ENCODE peak calls at places on chromosomes 6 and 20, in five cellular contexts. K, M, V, X and H are unnamed samples.

GRCh38 chr20:59010995-59011873 is 4.2 kb upstream of the CTSZ start:
- DNase-seq in M (no peak), X (peak), K (peak), V (no peak), H (peak)

GRCh38 chr20:18331694-18332093 is 43.4 kb downstream of the ZNF133 start:
- DNase-seq in V (no peak), K (no peak), M (no peak), X (no peak), H (no peak)

GRCh38 chr6:70299456-70299855 is 3.4 kb downstream of the COL9A1 start:
- DNase-seq in V (no peak), K (peak), X (peak), M (no peak), H (no peak)

GRCh38 chr6:115891704-115892225 is 168.9 kb downstream of the FRK start:
- DNase-seq in V (no peak), X (no peak), K (no peak), M (no peak), H (no peak)

GRCh38 chr6:80923816-80924215 is 817.3 kb downstream of the BCKDHB start:
- DNase-seq in V (no peak), X (no peak), M (no peak), K (no peak), H (no peak)

GRCh38 chr6:134217110-134217509 is 100.8 kb downstream of the SGK1 start:
- DNase-seq in K (peak), X (no peak), M (no peak), V (no peak), H (peak)

GRCh38 chr6:3965071-3965718 is 113.7 kb downstream of the FAM217A start:
- DNase-seq in M (no peak), V (no peak), K (peak), X (no peak), H (peak)

GRCh38 chr6:79718509-79719247 is 87.5 kb downstream of the SH3BGRL2 start:
- DNase-seq in V (no peak), K (peak), X (peak), M (no peak), H (peak)

GRCh38 chr6:104365835-104366234 is 493.9 kb downstream of the HACE1 start:
- DNase-seq in M (no peak), X (no peak), K (no peak), V (no peak), H (no peak)

GRCh38 chr6:52537001-52537753 is 39.7 kb downstream of the TRAM2 start:
- DNase-seq in V (no peak), M (no peak), X (no peak), K (peak), H (no peak)

GRCh38 chr20:16615199-16615598 is 42.0 kb upstream of the KIF16B start:
- DNase-seq in X (peak), M (no peak), V (peak), K (peak), H (peak)

GRCh38 chr6:53894086-53894485 is 99.3 kb downstream of the LRRC1 start:
- DNase-seq in M (no peak), V (no peak), K (peak), X (peak), H (peak)

DNA sequence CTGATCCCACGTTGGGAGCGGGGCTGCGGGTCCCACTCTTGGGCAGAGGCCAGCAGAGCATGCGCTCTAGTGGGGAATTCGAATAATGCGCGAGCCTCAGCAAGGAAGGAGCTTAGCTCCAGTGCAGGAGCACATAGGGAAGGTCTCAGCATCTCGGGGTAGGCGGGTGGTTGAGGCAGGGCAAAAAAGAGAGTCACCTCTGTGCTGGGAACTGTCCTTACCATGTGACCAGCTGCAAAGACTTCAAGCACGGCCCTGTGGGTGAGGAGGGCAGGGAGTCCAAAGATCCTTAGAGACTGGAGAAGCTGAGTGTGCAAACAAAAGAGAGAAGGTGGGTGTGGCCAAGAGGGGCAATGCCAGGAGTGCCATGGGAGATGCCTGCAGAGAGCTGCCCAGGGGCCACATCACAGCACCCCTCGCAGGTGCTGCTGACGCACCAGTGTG is 79.2 kb upstream of the CD93 start:
- DNase-seq in K (no peak), X (no peak), M (peak), V (no peak), H (no peak)
- TF ChIP-seq CTCF in K (no peak), X (no peak), M (no peak), V (no peak), H (no peak)

DNA sequence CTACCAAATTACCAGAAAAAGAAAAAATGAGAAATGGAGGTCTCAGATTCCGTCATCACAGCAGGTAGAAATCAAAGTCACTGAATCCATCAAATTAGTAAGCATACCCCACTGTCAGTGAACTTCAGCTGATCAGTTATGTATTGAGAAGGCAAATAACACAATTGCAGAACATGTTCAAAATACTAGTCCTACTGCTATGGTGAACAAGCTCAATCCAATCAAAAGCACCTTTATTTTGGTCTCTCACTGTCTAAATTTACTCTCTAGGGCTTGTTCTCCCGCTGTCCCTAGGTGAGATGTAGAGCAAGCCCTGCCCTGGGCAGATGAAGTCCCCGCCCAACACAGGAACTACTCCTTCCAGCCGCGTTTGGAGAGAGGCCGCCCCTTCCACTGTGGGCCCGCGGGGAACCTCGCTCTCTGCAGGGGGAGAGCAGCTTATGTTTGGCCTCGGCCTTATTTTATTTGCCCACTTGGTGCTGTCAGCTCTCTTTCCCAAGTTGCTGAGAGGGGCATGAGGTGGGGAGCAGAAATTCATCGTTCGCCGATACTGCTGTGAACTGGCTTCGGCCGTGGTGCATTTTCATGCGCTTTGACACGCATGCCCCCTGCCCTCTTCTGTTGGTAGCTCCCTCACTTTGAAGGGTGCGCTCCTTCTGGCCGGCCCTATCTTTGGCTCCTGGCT is 14.3 kb upstream of the MAP1LC3A start:
- DNase-seq in M (peak), K (no peak), V (no peak), X (no peak), H (no peak)
- H3K4me3 ChIP-seq in M (peak), K (no peak), V (no peak), X (no peak), H (no peak)

DNA sequence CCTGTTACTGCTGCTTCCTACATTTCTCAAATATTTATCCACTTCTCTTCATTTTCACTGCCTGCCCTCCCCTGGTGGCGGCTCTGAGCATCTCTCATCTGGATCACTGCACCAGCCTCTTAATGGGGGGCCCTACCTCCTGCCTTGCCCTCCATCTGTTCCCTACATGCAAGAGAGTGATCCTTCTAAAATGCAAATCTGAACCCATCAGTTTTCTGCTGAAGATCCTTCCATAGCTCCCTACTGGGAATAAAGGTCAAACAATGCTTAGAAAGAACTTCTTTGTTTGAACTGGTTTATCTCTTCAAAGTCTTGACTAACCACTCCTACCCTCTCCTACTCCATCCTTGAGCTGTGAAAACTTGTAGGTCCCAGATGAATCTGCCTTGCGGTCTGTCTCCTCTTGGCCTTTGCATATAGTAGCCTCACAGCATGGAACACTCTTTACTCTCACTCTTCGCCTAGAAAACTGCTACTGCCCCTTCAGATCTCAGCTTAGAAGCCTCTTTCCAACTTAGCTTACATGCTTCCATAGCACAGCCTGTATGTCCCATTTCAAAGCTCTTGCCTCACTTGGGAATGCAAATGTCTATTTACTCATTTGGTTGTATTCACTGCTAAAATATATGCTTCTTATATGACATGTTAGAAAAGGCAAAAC is 119.3 kb downstream of the QRSL1 start:
- DNase-seq in K (no peak), M (no peak), V (no peak), X (no peak), H (no peak)
- TF ChIP-seq CTCF in K (no peak), M (no peak), V (no peak), X (no peak), H (no peak)

GRCh38 chr20:49979030-49979832 is 3.5 kb upstream of the SNAI1 start:
- DNase-seq in M (peak), K (peak), V (peak), X (peak), H (no peak)
- H3K4me3 ChIP-seq in M (peak), K (peak), V (no peak), X (peak), H (no peak)

DNA sequence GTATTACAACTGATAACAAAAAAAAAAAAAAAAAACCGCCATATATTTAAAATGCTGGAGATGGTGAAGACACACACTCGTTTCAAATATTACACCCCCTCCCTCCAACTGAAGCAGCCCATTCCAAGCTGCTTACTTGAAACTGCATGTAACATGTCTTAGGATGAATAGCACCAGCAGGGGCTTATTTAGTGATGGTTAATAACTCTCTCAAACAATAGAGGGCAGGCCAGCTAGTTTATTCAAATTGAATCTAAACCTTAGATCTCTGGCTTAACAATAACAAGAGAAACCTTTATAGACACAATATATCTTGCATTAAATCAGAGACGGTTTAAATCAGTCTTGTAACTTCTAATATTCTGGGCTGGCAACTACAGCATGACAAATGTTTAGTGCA is 9.3 kb upstream of the JPH2 start:
- DNase-seq in V (no peak), M (no peak), X (no peak), K (no peak), H (no peak)
- TF ChIP-seq CTCF in V (no peak), M (no peak), X (peak), K (no peak), H (no peak)

GRCh38 chr20:20365593-20365992 is 2.3 kb upstream of the INSM1 start:
- DNase-seq in V (no peak), K (no peak), X (no peak), M (no peak), H (no peak)

GRCh38 chr20:20362774-20363435 is 5.0 kb upstream of the INSM1 start:
- DNase-seq in K (no peak), M (no peak), V (no peak), X (no peak), H (no peak)

GRCh38 chr20:20364747-20365558 is 3.0 kb upstream of the INSM1 start:
- DNase-seq in X (no peak), M (no peak), V (no peak), K (no peak), H (no peak)

GRCh38 chr20:20364016-20364746 is 3.7 kb upstream of the INSM1 start:
- DNase-seq in X (no peak), V (no peak), K (no peak), M (no peak), H (no peak)

GRCh38 chr20:20363449-20364015 is 4.4 kb upstream of the INSM1 start:
- DNase-seq in X (no peak), K (no peak), M (no peak), V (no peak), H (no peak)
- H3K4me3 ChIP-seq in X (no peak), K (no peak), M (no peak), V (no peak), H (no peak)